ENCODE peak calls at places on chromosome 6, in six cellular contexts. One of them, this sample, is unnamed.

GRCh38 chr6:152846825-152847224 is 96.2 kb downstream of the VIP start:
- DNase-seq in dorsolateral prefrontal cortex: no peak
- DNase-seq in mucosa of descending colon: no peak
- DNase-seq in OCI-LY7: peak
- DNase-seq in AG09309: no peak
- DNase-seq in fibroblast of mammary gland: peak
- DNase-seq in this sample: no peak

GRCh38 chr6:111646942-111647341 is 41.3 kb upstream of the TRAF3IP2 start:
- DNase-seq in dorsolateral prefrontal cortex: no peak
- DNase-seq in mucosa of descending colon: no peak
- DNase-seq in OCI-LY7: no peak
- DNase-seq in AG09309: no peak
- DNase-seq in fibroblast of mammary gland: peak
- DNase-seq in this sample: no peak

GRCh38 chr6:44415424-44415823 is 27.9 kb downstream of the CDC5L start:
- DNase-seq in dorsolateral prefrontal cortex: no peak
- DNase-seq in mucosa of descending colon: no peak
- DNase-seq in OCI-LY7: no peak
- DNase-seq in AG09309: no peak
- DNase-seq in fibroblast of mammary gland: no peak
- DNase-seq in this sample: no peak

GRCh38 chr6:14312497-14312896 is 194.9 kb downstream of the CD83 start:
- DNase-seq in dorsolateral prefrontal cortex: no peak
- DNase-seq in mucosa of descending colon: no peak
- DNase-seq in OCI-LY7: no peak
- DNase-seq in AG09309: no peak
- DNase-seq in fibroblast of mammary gland: no peak
- DNase-seq in this sample: no peak

GRCh38 chr6:4316867-4317400 is 181.6 kb upstream of the ECI2 start:
- DNase-seq in dorsolateral prefrontal cortex: no peak
- DNase-seq in mucosa of descending colon: peak
- DNase-seq in OCI-LY7: no peak
- DNase-seq in AG09309: peak
- DNase-seq in fibroblast of mammary gland: peak
- DNase-seq in this sample: no peak

GRCh38 chr6:105428342-105428957 is 25.6 kb upstream of the PREP start:
- DNase-seq in dorsolateral prefrontal cortex: no peak
- DNase-seq in mucosa of descending colon: no peak
- DNase-seq in OCI-LY7: no peak
- DNase-seq in AG09309: peak
- DNase-seq in fibroblast of mammary gland: peak
- DNase-seq in this sample: no peak

GRCh38 chr6:36443951-36444428 is 1.2 kb downstream of the KCTD20 start:
- DNase-seq in dorsolateral prefrontal cortex: no peak
- DNase-seq in mucosa of descending colon: no peak
- DNase-seq in OCI-LY7: peak
- DNase-seq in AG09309: no peak
- DNase-seq in fibroblast of mammary gland: no peak
- DNase-seq in this sample: no peak

GRCh38 chr6:53424300-53424699 is 75.5 kb upstream of the ELOVL5 start:
- DNase-seq in dorsolateral prefrontal cortex: no peak
- DNase-seq in mucosa of descending colon: no peak
- DNase-seq in OCI-LY7: no peak
- DNase-seq in AG09309: no peak
- DNase-seq in fibroblast of mammary gland: no peak
- DNase-seq in this sample: no peak

GRCh38 chr6:45439459-45439858 is 61.7 kb upstream of the SUPT3H start:
- DNase-seq in dorsolateral prefrontal cortex: no peak
- DNase-seq in mucosa of descending colon: no peak
- DNase-seq in OCI-LY7: no peak
- DNase-seq in AG09309: no peak
- DNase-seq in fibroblast of mammary gland: no peak
- DNase-seq in this sample: no peak

GRCh38 chr6:45441811-45442453 is 64.2 kb upstream of the SUPT3H start:
- DNase-seq in dorsolateral prefrontal cortex: no peak
- DNase-seq in mucosa of descending colon: no peak
- DNase-seq in OCI-LY7: no peak
- DNase-seq in AG09309: no peak
- DNase-seq in fibroblast of mammary gland: peak
- DNase-seq in this sample: no peak

GRCh38 chr6:45438156-45438555 is 60.4 kb upstream of the SUPT3H start:
- DNase-seq in dorsolateral prefrontal cortex: no peak
- DNase-seq in mucosa of descending colon: no peak
- DNase-seq in OCI-LY7: no peak
- DNase-seq in AG09309: no peak
- DNase-seq in fibroblast of mammary gland: peak
- DNase-seq in this sample: no peak

GRCh38 chr6:45438849-45439406 is 61.2 kb upstream of the SUPT3H start:
- DNase-seq in dorsolateral prefrontal cortex: no peak
- DNase-seq in mucosa of descending colon: no peak
- DNase-seq in OCI-LY7: no peak
- DNase-seq in AG09309: no peak
- DNase-seq in fibroblast of mammary gland: peak
- DNase-seq in this sample: no peak

GRCh38 chr6:45439861-45440388 is 62.2 kb upstream of the SUPT3H start:
- DNase-seq in dorsolateral prefrontal cortex: no peak
- DNase-seq in mucosa of descending colon: no peak
- DNase-seq in OCI-LY7: no peak
- DNase-seq in AG09309: no peak
- DNase-seq in fibroblast of mammary gland: no peak
- DNase-seq in this sample: no peak
- H3K4me3 ChIP-seq in dorsolateral prefrontal cortex: no peak
- H3K4me3 ChIP-seq in mucosa of descending colon: no peak
- H3K4me3 ChIP-seq in OCI-LY7: no peak
- H3K4me3 ChIP-seq in AG09309: no peak
- H3K4me3 ChIP-seq in fibroblast of mammary gland: no peak
- H3K4me3 ChIP-seq in this sample: no peak

GRCh38 chr6:138692978-138693909 is 80.3 kb upstream of the CCDC28A start:
- DNase-seq in dorsolateral prefrontal cortex: peak
- DNase-seq in mucosa of descending colon: peak
- DNase-seq in OCI-LY7: peak
- DNase-seq in AG09309: no peak
- DNase-seq in fibroblast of mammary gland: peak
- DNase-seq in this sample: peak

GRCh38 chr6:138692058-138692977 is 81.3 kb upstream of the CCDC28A start:
- DNase-seq in dorsolateral prefrontal cortex: peak
- DNase-seq in mucosa of descending colon: peak
- DNase-seq in OCI-LY7: peak
- DNase-seq in AG09309: no peak
- DNase-seq in fibroblast of mammary gland: peak
- DNase-seq in this sample: peak

GRCh38 chr6:138691595-138692057 is 81.9 kb upstream of the CCDC28A start:
- DNase-seq in dorsolateral prefrontal cortex: no peak
- DNase-seq in mucosa of descending colon: no peak
- DNase-seq in OCI-LY7: no peak
- DNase-seq in AG09309: peak
- DNase-seq in fibroblast of mammary gland: peak
- DNase-seq in this sample: no peak

GRCh38 chr6:138689849-138690248 is 83.7 kb upstream of the CCDC28A start:
- DNase-seq in dorsolateral prefrontal cortex: no peak
- DNase-seq in mucosa of descending colon: no peak
- DNase-seq in OCI-LY7: no peak
- DNase-seq in AG09309: no peak
- DNase-seq in fibroblast of mammary gland: peak
- DNase-seq in this sample: no peak

DNA sequence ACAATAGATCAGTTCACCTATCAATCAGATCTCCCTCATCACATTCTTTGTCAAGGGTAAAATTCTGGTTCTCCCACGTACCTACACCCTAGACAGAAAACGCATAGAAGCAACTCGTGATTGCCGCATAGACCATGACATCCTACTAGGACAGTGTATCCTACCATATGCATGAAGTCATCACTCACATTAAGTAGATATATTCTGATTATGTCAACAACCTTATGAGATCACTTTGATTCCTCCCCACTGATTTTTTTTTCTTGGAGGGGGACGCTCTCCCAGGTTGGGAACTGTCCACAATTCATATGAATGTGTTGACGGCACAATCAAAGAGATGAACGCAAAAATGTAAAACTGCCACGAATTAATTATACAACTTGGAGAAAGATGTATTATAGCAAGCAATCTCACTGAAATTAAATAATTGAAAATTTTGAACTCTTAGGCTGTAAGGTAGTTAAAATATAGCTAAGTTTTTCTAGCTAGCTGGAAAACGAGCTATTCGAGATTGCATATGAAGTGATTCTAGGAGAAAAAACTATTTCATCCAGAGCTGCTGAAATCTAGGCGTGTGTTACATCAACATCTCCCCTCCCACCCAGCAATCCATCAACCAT is 82.5 kb upstream of the CCDC28A start:
- DNase-seq in dorsolateral prefrontal cortex: no peak
- DNase-seq in mucosa of descending colon: no peak
- DNase-seq in OCI-LY7: no peak
- DNase-seq in AG09309: no peak
- DNase-seq in fibroblast of mammary gland: no peak
- DNase-seq in this sample: no peak
- H3K4me3 ChIP-seq in dorsolateral prefrontal cortex: peak
- H3K4me3 ChIP-seq in mucosa of descending colon: no peak
- H3K4me3 ChIP-seq in OCI-LY7: no peak
- H3K4me3 ChIP-seq in AG09309: peak
- H3K4me3 ChIP-seq in fibroblast of mammary gland: peak
- H3K4me3 ChIP-seq in this sample: no peak

GRCh38 chr6:154164397-154164796 is 125.4 kb downstream of the OPRM1 start:
- DNase-seq in dorsolateral prefrontal cortex: peak
- DNase-seq in mucosa of descending colon: no peak
- DNase-seq in OCI-LY7: no peak
- DNase-seq in AG09309: peak
- DNase-seq in fibroblast of mammary gland: peak
- DNase-seq in this sample: peak
- H3K4me3 ChIP-seq in dorsolateral prefrontal cortex: no peak
- H3K4me3 ChIP-seq in mucosa of descending colon: no peak
- H3K4me3 ChIP-seq in OCI-LY7: no peak
- H3K4me3 ChIP-seq in AG09309: no peak
- H3K4me3 ChIP-seq in fibroblast of mammary gland: no peak
- H3K4me3 ChIP-seq in this sample: no peak

DNA sequence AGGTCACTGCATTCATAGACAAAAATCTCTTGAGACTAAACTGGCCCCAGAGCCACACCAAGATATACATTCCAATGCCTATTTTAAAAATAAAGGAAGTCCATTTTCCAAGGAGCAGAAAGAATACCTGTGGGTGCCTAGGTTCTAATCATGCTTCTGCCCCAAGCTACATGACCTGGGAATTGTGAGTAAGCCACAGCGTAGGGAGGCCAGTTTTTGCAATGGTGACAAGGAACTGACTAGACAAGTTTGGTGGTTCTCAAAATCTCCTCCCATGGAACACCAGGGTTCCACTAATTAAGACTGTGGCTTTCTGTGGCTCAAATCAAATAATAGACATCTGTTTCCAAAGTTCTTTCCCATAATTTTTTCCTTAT is 83.3 kb downstream of the GMDS start:
- DNase-seq in dorsolateral prefrontal cortex: no peak
- DNase-seq in mucosa of descending colon: no peak
- DNase-seq in OCI-LY7: no peak
- DNase-seq in AG09309: no peak
- DNase-seq in fibroblast of mammary gland: no peak
- DNase-seq in this sample: no peak
- H3K4me3 ChIP-seq in dorsolateral prefrontal cortex: no peak
- H3K4me3 ChIP-seq in mucosa of descending colon: no peak
- H3K4me3 ChIP-seq in OCI-LY7: no peak
- H3K4me3 ChIP-seq in AG09309: no peak
- H3K4me3 ChIP-seq in fibroblast of mammary gland: no peak
- H3K4me3 ChIP-seq in this sample: no peak

GRCh38 chr6:145143379-145143778 is 591.9 kb downstream of the EPM2A start:
- DNase-seq in dorsolateral prefrontal cortex: no peak
- DNase-seq in mucosa of descending colon: no peak
- DNase-seq in OCI-LY7: no peak
- DNase-seq in AG09309: no peak
- DNase-seq in fibroblast of mammary gland: no peak
- DNase-seq in this sample: no peak
- H3K4me3 ChIP-seq in dorsolateral prefrontal cortex: no peak
- H3K4me3 ChIP-seq in mucosa of descending colon: no peak
- H3K4me3 ChIP-seq in OCI-LY7: no peak
- H3K4me3 ChIP-seq in AG09309: no peak
- H3K4me3 ChIP-seq in fibroblast of mammary gland: no peak
- H3K4me3 ChIP-seq in this sample: no peak

GRCh38 chr6:151805286-151805840 is 2.1 kb upstream of the ESR1 start:
- DNase-seq in dorsolateral prefrontal cortex: no peak
- DNase-seq in mucosa of descending colon: no peak
- DNase-seq in OCI-LY7: no peak
- DNase-seq in AG09309: no peak
- DNase-seq in fibroblast of mammary gland: no peak
- DNase-seq in this sample: no peak

GRCh38 chr6:151808331-151809241 is 1.1 kb downstream of the ESR1 start:
- DNase-seq in dorsolateral prefrontal cortex: no peak
- DNase-seq in mucosa of descending colon: no peak
- DNase-seq in OCI-LY7: no peak
- DNase-seq in AG09309: no peak
- DNase-seq in fibroblast of mammary gland: no peak
- DNase-seq in this sample: no peak

GRCh38 chr6:151807513-151808330 is at the start of gene ESR1:
- DNase-seq in dorsolateral prefrontal cortex: no peak
- DNase-seq in mucosa of descending colon: peak
- DNase-seq in OCI-LY7: no peak
- DNase-seq in AG09309: no peak
- DNase-seq in fibroblast of mammary gland: peak
- DNase-seq in this sample: no peak

GRCh38 chr6:151804585-151805285 is 2.7 kb upstream of the ESR1 start:
- DNase-seq in dorsolateral prefrontal cortex: no peak
- DNase-seq in mucosa of descending colon: no peak
- DNase-seq in OCI-LY7: no peak
- DNase-seq in AG09309: no peak
- DNase-seq in fibroblast of mammary gland: no peak
- DNase-seq in this sample: no peak

GRCh38 chr6:151806757-151807512 is 547 bp upstream of the ESR1 start:
- DNase-seq in dorsolateral prefrontal cortex: no peak
- DNase-seq in mucosa of descending colon: no peak
- DNase-seq in OCI-LY7: no peak
- DNase-seq in AG09309: no peak
- DNase-seq in fibroblast of mammary gland: peak
- DNase-seq in this sample: no peak
- H3K4me3 ChIP-seq in dorsolateral prefrontal cortex: peak
- H3K4me3 ChIP-seq in mucosa of descending colon: no peak
- H3K4me3 ChIP-seq in OCI-LY7: no peak
- H3K4me3 ChIP-seq in AG09309: no peak
- H3K4me3 ChIP-seq in fibroblast of mammary gland: peak
- H3K4me3 ChIP-seq in this sample: no peak